ENCODE peak calls at places on chromosomes 1 and 21, in eight cellular contexts. R is amniotic stem cell; T is adrenal gland; E is NCI-H526; X is H4; M is effector CD4-positive, alpha-beta T cell; H is activated CD8-positive, alpha-beta memory T cell treated with anti-CD3 and anti-CD28 coated beads for 1 hour; C is amygdala. F is an unnamed sample.

GRCh38 chr1:23369335-23370013 is at the start of gene ZNF436:
- DNase-seq in R (peak; percentile 59), T (peak; percentile 92), E (peak; percentile 64), X (peak; percentile 77), M (peak; percentile 35), H (no peak), C (peak; percentile 76), F (peak; percentile 29)

GRCh38 chr1:21244986-21245687 is 45.1 kb downstream of the ECE1 start:
- DNase-seq in R (no peak), T (no peak), E (no peak), X (no peak), M (no peak), H (no peak), C (no peak), F (no peak)

GRCh38 chr1:56284933-56285332 is 294.4 kb downstream of the PLPP3 start:
- DNase-seq in R (no peak), T (no peak), E (no peak), X (no peak), M (no peak), H (no peak), C (no peak), F (no peak)

GRCh38 chr1:203765029-203765837 is at the start of gene LAX1:
- DNase-seq in R (no peak), T (no peak), E (no peak), X (no peak), M (peak; percentile 70), H (peak; percentile 65), C (no peak), F (peak; percentile 56)

GRCh38 chr1:2314803-2315710 is 76.3 kb downstream of the MORN1 start:
- DNase-seq in R (no peak), T (peak; percentile 40), E (peak; percentile 26), X (peak; percentile 40), M (peak; percentile 55), H (no peak), C (no peak), F (peak; percentile 47)

GRCh38 chr1:243723458-243724043 is 126.5 kb downstream of the AKT3 start:
- DNase-seq in R (no peak), T (no peak), E (no peak), X (no peak), M (no peak), H (no peak), C (no peak), F (no peak)

GRCh38 chr21:38774152-38774551 is 31.6 kb upstream of the ETS2 start:
- DNase-seq in R (no peak), T (no peak), E (no peak), X (no peak), M (no peak), H (no peak), C (no peak), F (no peak)

GRCh38 chr1:2143814-2144500 is 50.6 kb downstream of the FAAP20 start:
- DNase-seq in R (no peak), T (no peak), E (no peak), X (no peak), M (no peak), H (no peak), C (no peak), F (no peak)

GRCh38 chr1:232902766-232903357 is 47.5 kb upstream of the NTPCR start:
- DNase-seq in R (no peak), T (no peak), E (no peak), X (no peak), M (no peak), H (no peak), C (no peak), F (no peak)

GRCh38 chr1:214280386-214281029 is 451 bp upstream of the SMYD2 start:
- DNase-seq in R (no peak), T (peak; percentile 46), E (peak; percentile 43), X (peak; percentile 15), M (no peak), H (no peak), C (peak; percentile 51), F (no peak)

GRCh38 chr1:204992499-204992898 is 50.5 kb upstream of the CNTN2 start:
- DNase-seq in R (no peak), T (peak; percentile 17), E (no peak), X (no peak), M (no peak), H (no peak), C (peak; percentile 24), F (no peak)

GRCh38 chr1:197600751-197601150 is 174.5 kb downstream of the DENND1B start:
- DNase-seq in R (no peak), T (no peak), E (no peak), X (no peak), M (no peak), H (no peak), C (no peak), F (no peak)